ENCODE peak calls at places on chromosomes 2 and 18, in ten cellular contexts. P, C, L, K, U, Z, J, Q, W and S are unnamed samples.

GRCh38 chr2:241095594-241096290 is 6.3 kb downstream of the MTERF4 start:
- DNase-seq in P (no peak), C (no peak), L (no peak), K (no peak), U (no peak), Z (no peak), J (no peak), Q (no peak), W (no peak), S (no peak)

GRCh38 chr2:37377187-37377532 is 32.7 kb downstream of the QPCT start:
- DNase-seq in P (peak; percentile 38), C (no peak), L (no peak), K (no peak), U (peak; percentile 94), Z (no peak), J (no peak), Q (no peak), W (no peak), S (peak; percentile 40)

GRCh38 chr18:23881778-23882177 is 132.8 kb upstream of the TTC39C start:
- DNase-seq in P (no peak), C (no peak), L (no peak), K (no peak), U (no peak), Z (no peak), J (no peak), Q (no peak), W (no peak), S (no peak)

GRCh38 chr2:230723363-230723762 is 10.7 kb downstream of the CAB39 start:
- DNase-seq in P (no peak), C (no peak), L (no peak), K (no peak), U (no peak), Z (no peak), J (no peak), Q (no peak), W (no peak), S (peak; percentile 45)

GRCh38 chr2:42905341-42906114 is 113.1 kb upstream of the HAAO start:
- DNase-seq in P (no peak), C (no peak), L (no peak), K (peak; percentile 65), U (no peak), Z (no peak), J (no peak), Q (no peak), W (no peak), S (no peak)

GRCh38 chr2:176455865-176456291 is 186.6 kb downstream of the MTX2 start:
- DNase-seq in P (peak; percentile 57), C (peak; percentile 26), L (no peak), K (peak; percentile 67), U (no peak), Z (peak; percentile 65), J (peak; percentile 49), Q (no peak), W (no peak), S (peak; percentile 88)

GRCh38 chr2:221606369-221606768 is 34.3 kb upstream of the EPHA4 start:
- DNase-seq in P (no peak), C (no peak), L (no peak), K (no peak), U (no peak), Z (peak; percentile 11), J (no peak), Q (no peak), W (no peak), S (no peak)

GRCh38 chr2:59076079-59076619 is 835.0 kb upstream of the FANCL start:
- DNase-seq in P (no peak), C (no peak), L (no peak), K (no peak), U (no peak), Z (no peak), J (no peak), Q (no peak), W (no peak), S (no peak)

GRCh38 chr18:11078491-11078890 is 70.9 kb downstream of the PIEZO2 start:
- DNase-seq in P (no peak), C (no peak), L (no peak), K (no peak), U (no peak), Z (no peak), J (no peak), Q (no peak), W (no peak), S (no peak)

GRCh38 chr18:12884521-12885323 is 685 bp upstream of the PTPN2 start:
- DNase-seq in P (no peak), C (no peak), L (no peak), K (no peak), U (no peak), Z (no peak), J (no peak), Q (no peak), W (no peak), S (peak; percentile 18)

GRCh38 chr2:204337638-204338037 is 207.6 kb upstream of the PARD3B start:
- DNase-seq in P (no peak), C (no peak), L (no peak), K (no peak), U (no peak), Z (no peak), J (no peak), Q (no peak), W (no peak), S (no peak)

GRCh38 chr18:59268722-59269562 is 4.3 kb downstream of the RAX start:
- DNase-seq in P (no peak), C (no peak), L (no peak), K (no peak), U (peak; percentile 64), Z (peak; percentile 87), J (peak; percentile 81), Q (no peak), W (peak; percentile 66), S (peak; percentile 27)

GRCh38 chr18:68648191-68648590 is 66.7 kb downstream of the TMX3 start:
- DNase-seq in P (no peak), C (no peak), L (no peak), K (no peak), U (no peak), Z (no peak), J (no peak), Q (no peak), W (no peak), S (no peak)

GRCh38 chr2:234992624-234993349 is 41.0 kb downstream of the SH3BP4 start:
- DNase-seq in P (no peak), C (no peak), L (no peak), K (no peak), U (no peak), Z (no peak), J (no peak), Q (no peak), W (no peak), S (no peak)

GRCh38 chr2:234990300-234990699 is 38.5 kb downstream of the SH3BP4 start:
- DNase-seq in P (no peak), C (no peak), L (no peak), K (no peak), U (no peak), Z (no peak), J (no peak), Q (no peak), W (no peak), S (no peak)

GRCh38 chr2:234992196-234992595 is 40.4 kb downstream of the SH3BP4 start:
- DNase-seq in P (no peak), C (no peak), L (no peak), K (no peak), U (no peak), Z (no peak), J (no peak), Q (no peak), W (no peak), S (no peak)

GRCh38 chr2:234991290-234991689 is 39.5 kb downstream of the SH3BP4 start:
- DNase-seq in P (no peak), C (no peak), L (no peak), K (no peak), U (no peak), Z (no peak), J (no peak), Q (no peak), W (no peak), S (no peak)

GRCh38 chr2:234991793-234992192 is 40.0 kb downstream of the SH3BP4 start:
- DNase-seq in P (no peak), C (no peak), L (no peak), K (no peak), U (no peak), Z (no peak), J (no peak), Q (no peak), W (no peak), S (no peak)
- TF ChIP-seq CTCF in P (no peak), C (no peak), L (no peak), K (no peak), U (no peak), Z (no peak), J (no peak), Q (no peak), W (no peak), S (no peak)

DNA sequence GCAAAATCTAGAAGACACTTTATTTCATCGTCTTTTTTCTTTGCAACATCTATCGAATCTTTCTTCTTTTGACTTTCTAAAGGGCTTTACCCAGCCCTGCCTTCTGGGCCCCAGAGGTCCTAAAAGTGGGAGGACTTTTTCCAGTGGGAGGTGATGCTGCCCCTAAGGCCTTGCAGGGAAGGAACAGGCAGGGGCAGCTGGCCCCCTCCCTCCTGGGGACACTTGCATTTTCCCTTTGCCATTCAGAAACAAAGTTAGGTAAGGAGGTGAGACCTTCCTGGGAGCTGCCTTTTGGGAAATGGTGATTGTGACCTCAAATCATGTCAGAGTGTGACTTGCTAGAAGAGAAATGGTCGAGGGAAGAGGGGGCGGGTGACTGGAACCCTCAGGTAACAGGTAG is 132.7 kb downstream of the GLI2 start:
- DNase-seq in P (no peak), C (no peak), L (no peak), K (no peak), U (no peak), Z (no peak), J (no peak), Q (no peak), W (no peak), S (no peak)
- TF ChIP-seq CTCF in P (no peak), C (no peak), L (no peak), K (no peak), U (no peak), Z (no peak), J (no peak), Q (no peak), W (no peak), S (no peak)

GRCh38 chr18:63994783-63995399 is 25.0 kb downstream of the SERPINB8 start:
- DNase-seq in P (no peak), C (peak; percentile 40), L (no peak), K (peak; percentile 23), U (peak; percentile 32), Z (peak; percentile 57), J (peak; percentile 39), Q (no peak), W (peak; percentile 42), S (peak; percentile 70)
- TF ChIP-seq CTCF in P (peak; percentile 91), C (peak; percentile 87), L (peak; percentile 94), K (peak; percentile 89), U (peak; percentile 85), Z (peak; percentile 84), J (peak; percentile 87), Q (peak; percentile 19), W (peak; percentile 70), S (peak; percentile 93)

GRCh38 chr2:188515918-188516317 is 224.2 kb downstream of the GULP1 start:
- DNase-seq in P (no peak), C (no peak), L (no peak), K (no peak), U (no peak), Z (no peak), J (no peak), Q (no peak), W (no peak), S (no peak)
- TF ChIP-seq CTCF in P (no peak), C (no peak), L (no peak), K (no peak), U (no peak), Z (no peak), J (no peak), Q (no peak), W (no peak), S (no peak)